ENCODE peak calls at places on chromosomes 6 and 20, in four cellular contexts. Z is testis, P is heart left ventricle, U is ovary. F is an unnamed sample. For H3K9me3, the result is how much of the 10 kb centered on the place peaks cover.

GRCh38 chr20:52269327-52269726 is 77.7 kb upstream of the ZFP64 start:
- DNase-seq in Z (no peak), U (no peak), P (no peak), F (no peak)

GRCh38 chr20:54624701-54625472 is 149.5 kb downstream of the DOK5 start:
- DNase-seq in P (no peak), Z (peak), U (no peak), F (no peak)

GRCh38 chr6:107973594-107973993 is 15.6 kb upstream of the SEC63 start:
- DNase-seq in U (no peak), Z (no peak), P (no peak), F (no peak)

GRCh38 chr6:29627762-29628418 is 5.1 kb downstream of the GABBR1 start:
- DNase-seq in Z (peak), P (peak), U (peak), F (peak)

GRCh38 chr6:38912378-38912777 is 136.2 kb upstream of the GLP1R start:
- DNase-seq in P (no peak), Z (no peak), U (no peak), F (no peak)

GRCh38 chr6:43738267-43738676 is 31.7 kb upstream of the VEGFA start:
- DNase-seq in Z (no peak), U (peak), P (no peak), F (no peak)

GRCh38 chr20:37935435-37935834 is 32.5 kb downstream of the VSTM2L start:
- DNase-seq in U (no peak), Z (peak), P (no peak), F (no peak)

GRCh38 chr6:110310861-110311446 is 47.2 kb downstream of the METTL24 start:
- DNase-seq in P (no peak), Z (no peak), U (no peak), F (no peak)

GRCh38 chr6:50007821-50008220 is 14.0 kb downstream of the DEFB110 start:
- DNase-seq in P (no peak), Z (no peak), U (no peak), F (no peak)

GRCh38 chr6:146898069-146898887 is 299.5 kb downstream of the ADGB start:
- DNase-seq in P (no peak), Z (no peak), U (no peak), F (no peak)

GRCh38 chr6:140731741-140732140 is 1357.3 kb upstream of the CITED2 start:
- DNase-seq in U (no peak), P (no peak), Z (no peak), F (no peak)

GRCh38 chr6:97677626-97678025 is 394.6 kb upstream of the MMS22L start:
- DNase-seq in P (no peak), U (no peak), Z (no peak), F (no peak)

GRCh38 chr20:49982346-49983122 is at the start of gene SNAI1:
- DNase-seq in U (peak), P (peak), Z (peak), F (peak)

GRCh38 chr6:14784596-14785360 is 461.1 kb upstream of the JARID2 start:
- DNase-seq in U (no peak), Z (no peak), P (no peak), F (no peak)

GRCh38 chr6:127148511-127148910 is 30.0 kb downstream of the RSPO3 start:
- DNase-seq in U (no peak), Z (no peak), P (no peak), F (no peak)

GRCh38 chr20:4581838-4582237 is 139.9 kb upstream of the PRND start:
- DNase-seq in P (no peak), Z (no peak), U (no peak), F (no peak)

GRCh38 chr20:45343867-45344721 is 4.1 kb downstream of the SDC4 start:
- DNase-seq in Z (no peak), U (peak), P (peak), F (no peak)

GRCh38 chr6:30073489-30074240 is 1.9 kb downstream of the RNF39 start:
- DNase-seq in P (no peak), Z (no peak), U (no peak), F (no peak)

GRCh38 chr20:40945754-40946451 is 82.7 kb upstream of the TOP1 start:
- DNase-seq in U (peak), Z (peak), P (no peak), F (peak)

GRCh38 chr6:87630746-87631145 is 40.8 kb downstream of the ORC3 start:
- DNase-seq in Z (no peak), U (no peak), P (no peak), F (no peak)

GRCh38 chr20:58703765-58704331 is 11.2 kb downstream of the NPEPL1 start:
- DNase-seq in Z (no peak), P (no peak), U (no peak), F (no peak)

GRCh38 chr6:6684365-6684833 is 95.9 kb downstream of the LY86 start:
- DNase-seq in U (no peak), P (no peak), Z (no peak), F (no peak)

GRCh38 chr6:1554881-1555569 is 54.7 kb upstream of the FOXC1 start:
- DNase-seq in Z (peak), U (peak), P (peak), F (peak)

GRCh38 chr20:47785900-47786762 is 850 bp upstream of the SULF2 start:
- DNase-seq in Z (peak), U (peak), P (peak), F (peak)

GRCh38 chr6:145895802-145896201 is 68.4 kb downstream of the SHPRH start:
- DNase-seq in U (no peak), Z (no peak), P (no peak), F (no peak)

GRCh38 chr6:79134699-79135474 is 56.8 kb upstream of the PHIP start:
- DNase-seq in U (no peak), P (no peak), Z (peak), F (no peak)

GRCh38 chr6:43013020-43013842 is 515 bp downstream of the MEA1 start:
- DNase-seq in U (no peak), Z (no peak), P (no peak), F (no peak)

GRCh38 chr6:75157336-75157735 is 48.5 kb downstream of the COL12A1 start:
- DNase-seq in Z (no peak), P (no peak), U (no peak), F (no peak)

GRCh38 chr6:46781478-46782378 is 11.5 kb upstream of the MEP1A start:
- DNase-seq in U (peak), P (peak), Z (peak), F (no peak)

GRCh38 chr20:58553841-58554240 is 38.6 kb upstream of the APCDD1L start:
- DNase-seq in P (no peak), Z (no peak), U (peak), F (no peak)

GRCh38 chr6:4860387-4860786 is 84.2 kb downstream of the CDYL start:
- DNase-seq in Z (no peak), P (no peak), U (no peak), F (no peak)

GRCh38 chr6:4861564-4861963 is 85.4 kb downstream of the CDYL start:
- DNase-seq in U (no peak), P (no peak), Z (no peak), F (no peak)

DNA sequence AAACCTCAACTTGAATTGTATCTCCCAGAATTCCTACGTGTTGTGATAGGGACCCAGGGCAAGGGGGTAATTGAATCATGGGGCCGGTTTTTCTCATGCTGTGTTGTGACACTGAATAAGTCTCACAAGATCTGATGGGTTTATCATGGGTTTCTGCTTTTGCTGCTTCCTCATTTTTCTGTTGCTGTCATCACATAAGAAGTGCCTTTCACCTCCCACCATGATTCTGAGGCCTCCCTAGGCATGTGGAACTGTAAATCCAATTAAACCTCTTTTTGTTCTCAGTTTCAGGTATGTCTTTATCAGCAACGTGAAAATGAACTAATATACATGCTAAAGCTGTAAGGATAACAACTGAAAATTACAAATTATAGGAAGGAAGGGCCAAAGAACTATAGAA is 88.3 kb downstream of the CDYL start:
- DNase-seq in P (no peak), U (no peak), Z (no peak), F (no peak)
- H3K9me3 ChIP-seq in P (under half), U (under half), Z (under half), F (half or more)

GRCh38 chr20:198225-198624 is 8.7 kb upstream of the DEFB128 start:
- DNase-seq in P (no peak), U (no peak), Z (no peak), F (no peak)
- H3K9me3 ChIP-seq in P (under half), U (under half), Z (under half), F (under half)

GRCh38 chr20:164618-165017 is 7.4 kb downstream of the DEFB127 start:
- DNase-seq in U (no peak), Z (no peak), P (no peak), F (no peak)
- H3K9me3 ChIP-seq in U (under half), Z (under half), P (under half), F (under half)

DNA sequence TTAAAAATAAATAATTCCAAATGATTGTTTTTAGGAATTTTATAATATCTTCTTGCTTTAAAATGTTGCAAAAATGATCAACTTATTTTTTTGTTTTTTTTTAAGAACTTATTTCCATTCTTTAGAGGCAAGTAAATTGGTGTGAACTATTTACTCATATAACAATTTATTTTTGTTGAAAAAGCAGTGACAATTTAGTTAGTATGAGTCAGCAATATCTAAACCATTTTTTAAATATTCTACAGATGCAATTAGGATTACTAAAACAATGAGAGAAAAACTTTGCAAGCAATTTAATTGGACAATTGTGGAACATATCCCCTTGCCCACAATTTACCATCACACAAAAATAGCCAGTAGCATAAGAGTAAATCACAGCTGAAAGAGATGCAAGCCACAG is 319.5 kb downstream of the MEI4 start:
- DNase-seq in P (no peak), U (no peak), Z (no peak), F (no peak)
- H3K9me3 ChIP-seq in P (under half), U (under half), Z (under half), F (half or more)

GRCh38 chr6:148657053-148657452 is 89.8 kb upstream of the UST start:
- DNase-seq in Z (peak), P (no peak), U (no peak), F (no peak)
- H3K9me3 ChIP-seq in Z (under half), P (under half), U (under half), F (under half)

GRCh38 chr6:144673807-144674206 is 388.7 kb downstream of the UTRN start:
- DNase-seq in P (no peak), U (no peak), Z (no peak), F (no peak)
- H3K9me3 ChIP-seq in P (under half), U (under half), Z (under half), F (half or more)

GRCh38 chr6:4794140-4794707 is 18.0 kb downstream of the CDYL start:
- DNase-seq in Z (no peak), U (no peak), P (peak), F (peak)
- H3K9me3 ChIP-seq in Z (under half), U (under half), P (under half), F (under half)